ENCODE peak calls at places on chromosome 9, in five cellular contexts. O is neural progenitor cell, P is H9, L is mucosa of gallbladder, H is H4. B is an unnamed sample.

GRCh38 chr9:135883410-135884089 is 23.8 kb downstream of the CAMSAP1 start:
- DNase-seq in H (no peak), P (no peak), O (no peak), L (no peak), B (no peak)

GRCh38 chr9:96566401-96567202 is 53.0 kb downstream of the CDC14B start:
- DNase-seq in O (peak), P (peak), H (peak), L (peak), B (peak)

GRCh38 chr9:33340186-33340585 is 49.9 kb downstream of the NFX1 start:
- DNase-seq in O (no peak), H (no peak), L (no peak), P (no peak), B (no peak)

GRCh38 chr9:93591706-93592388 is 15.5 kb downstream of the PHF2 start:
- DNase-seq in O (no peak), L (no peak), H (no peak), P (no peak), B (no peak)

GRCh38 chr9:8179381-8180053 is 379.9 kb upstream of the DMAC1 start:
- DNase-seq in O (no peak), P (no peak), H (no peak), L (no peak), B (no peak)

GRCh38 chr9:136484153-136485048 is 1.6 kb upstream of the SEC16A start:
- DNase-seq in P (no peak), O (peak), H (no peak), L (peak), B (no peak)

GRCh38 chr9:120387257-120387999 is 192.5 kb downstream of the CDK5RAP2 start:
- DNase-seq in L (no peak), H (no peak), P (no peak), O (no peak), B (no peak)

GRCh38 chr9:123616707-123617106 is 260.7 kb downstream of the CRB2 start:
- DNase-seq in O (no peak), L (no peak), P (peak), H (no peak), B (no peak)

GRCh38 chr9:37953775-37954437 is 50.0 kb upstream of the SLC25A51 start:
- DNase-seq in O (no peak), L (peak), H (peak), P (no peak), B (no peak)

GRCh38 chr9:137411670-137412380 is 11.1 kb downstream of the EXD3 start:
- DNase-seq in O (no peak), H (peak), L (peak), P (peak), B (no peak)

GRCh38 chr9:89926167-89926566 is 321.4 kb downstream of the GADD45G start:
- DNase-seq in P (no peak), H (no peak), O (no peak), L (no peak), B (no peak)

GRCh38 chr9:5876711-5877110 is 14.0 kb upstream of the MLANA start:
- DNase-seq in P (peak), H (no peak), O (no peak), L (no peak), B (no peak)

GRCh38 chr9:137320555-137321384 is 18.7 kb upstream of the NRARP start:
- DNase-seq in P (peak), O (no peak), L (no peak), H (no peak), B (peak)

GRCh38 chr9:99515874-99516656 is 294.0 kb downstream of the SEC61B start:
- DNase-seq in L (no peak), O (peak), P (no peak), H (no peak), B (no peak)

GRCh38 chr9:131422241-131422792 is 28.4 kb downstream of the PRRC2B start:
- DNase-seq in L (peak), P (no peak), H (no peak), O (no peak), B (no peak)

GRCh38 chr9:4717815-4718214 is 23.2 kb downstream of the AK3 start:
- DNase-seq in L (no peak), H (no peak), O (no peak), P (no peak), B (no peak)

GRCh38 chr9:94655739-94656138 is 16.4 kb upstream of the FBP1 start:
- DNase-seq in L (no peak), P (no peak), H (no peak), O (no peak), B (no peak)

GRCh38 chr9:137106662-137107292 is 7.8 kb downstream of the DPP7 start:
- DNase-seq in H (no peak), P (no peak), O (no peak), L (no peak), B (no peak)

GRCh38 chr9:106862115-106862945 is 636 bp upstream of the ZNF462 start:
- DNase-seq in O (peak), L (peak), P (peak), H (peak), B (no peak)

GRCh38 chr9:70392189-70392588 is 22.3 kb downstream of the KLF9 start:
- DNase-seq in H (no peak), P (no peak), O (no peak), L (no peak), B (no peak)

GRCh38 chr9:95171001-95171400 is 146.5 kb downstream of the FANCC start:
- DNase-seq in L (no peak), P (no peak), H (peak), O (no peak), B (no peak)

GRCh38 chr9:120926397-120926928 is at the start of gene TRAF1:
- DNase-seq in O (no peak), L (no peak), P (no peak), H (no peak), B (no peak)

GRCh38 chr9:119768266-119768665 is 399.0 kb upstream of the BRINP1 start:
- DNase-seq in H (no peak), L (no peak), O (no peak), P (no peak), B (no peak)

GRCh38 chr9:102428305-102428704 is 566.8 kb upstream of the CYLC2 start:
- DNase-seq in O (no peak), H (no peak), P (no peak), L (no peak), B (no peak)

GRCh38 chr9:120324996-120325642 is 254.8 kb downstream of the CDK5RAP2 start:
- DNase-seq in O (peak), H (no peak), P (peak), L (no peak), B (no peak)

GRCh38 chr9:126676685-126677143 is 63.0 kb downstream of the LMX1B start:
- DNase-seq in P (peak), L (no peak), O (peak), H (no peak), B (no peak)

GRCh38 chr9:79809477-79809876 is 237.7 kb downstream of the TLE4 start:
- DNase-seq in O (no peak), H (no peak), L (no peak), P (no peak), B (no peak)